ENCODE peak calls at places on chromosome 13, in seven cellular contexts. B, L, H, S, C, U and I are unnamed samples.

GRCh38 chr13:110347535-110348308 is 40.6 kb downstream of the COL4A2 start:
- DNase-seq in B (peak), L (no peak), H (no peak), S (no peak), C (no peak), U (no peak), I (no peak)

GRCh38 chr13:31200636-31200970 is 828 bp downstream of the B3GLCT start:
- DNase-seq in B (peak), L (peak), H (no peak), S (peak), C (no peak), U (peak), I (peak)

GRCh38 chr13:80979035-80979641 is 638.2 kb upstream of the SPRY2 start:
- DNase-seq in B (peak), L (peak), H (no peak), S (peak), C (no peak), U (no peak), I (peak)

GRCh38 chr13:22744688-22745452 is 435.9 kb upstream of the SGCG start:
- DNase-seq in B (no peak), L (no peak), H (no peak), S (no peak), C (no peak), U (no peak), I (no peak)

GRCh38 chr13:105213512-105213911 is 1322.0 kb downstream of the EFNB2 start:
- DNase-seq in B (no peak), L (no peak), H (no peak), S (no peak), C (no peak), U (no peak), I (no peak)

GRCh38 chr13:114309806-114310410 is 4.4 kb upstream of the CHAMP1 start:
- DNase-seq in B (no peak), L (no peak), H (no peak), S (no peak), C (no peak), U (peak), I (no peak)

GRCh38 chr13:43411741-43412140 is 375.0 kb downstream of the ENOX1 start:
- DNase-seq in B (no peak), L (no peak), H (no peak), S (peak), C (no peak), U (no peak), I (no peak)

GRCh38 chr13:74134777-74135305 is 637 bp upstream of the KLF12 start:
- DNase-seq in B (peak), L (no peak), H (peak), S (peak), C (peak), U (peak), I (peak)

GRCh38 chr13:99468971-99469545 is 32.2 kb upstream of the TM9SF2 start:
- DNase-seq in B (no peak), L (no peak), H (no peak), S (no peak), C (no peak), U (no peak), I (no peak)

GRCh38 chr13:99655351-99656091 is 154.2 kb downstream of the TM9SF2 start:
- DNase-seq in B (peak), L (no peak), H (no peak), S (no peak), C (no peak), U (no peak), I (no peak)

GRCh38 chr13:24075137-24075975 is 85.2 kb upstream of the SPATA13 start:
- DNase-seq in B (no peak), L (no peak), H (no peak), S (no peak), C (no peak), U (no peak), I (no peak)

GRCh38 chr13:50512602-50513527 is 330.6 kb downstream of the DLEU7 start:
- DNase-seq in B (peak), L (peak), H (peak), S (peak), C (peak), U (no peak), I (peak)

GRCh38 chr13:97228850-97229521 is 6.9 kb downstream of the MBNL2 start:
- DNase-seq in B (peak), L (no peak), H (no peak), S (no peak), C (no peak), U (no peak), I (no peak)

GRCh38 chr13:60326273-60326672 is 70.7 kb upstream of the TDRD3 start:
- DNase-seq in B (no peak), L (no peak), H (no peak), S (no peak), C (no peak), U (no peak), I (no peak)

GRCh38 chr13:96238241-96238640 is 148.3 kb downstream of the HS6ST3 start:
- DNase-seq in B (no peak), L (no peak), H (no peak), S (no peak), C (no peak), U (no peak), I (no peak)

GRCh38 chr13:76414320-76414719 is 471.9 kb downstream of the KCTD12 start:
- DNase-seq in B (no peak), L (no peak), H (no peak), S (no peak), C (no peak), U (no peak), I (no peak)

GRCh38 chr13:98419786-98420559 is 156.9 kb downstream of the STK24 start:
- DNase-seq in B (no peak), L (no peak), H (no peak), S (no peak), C (no peak), U (no peak), I (no peak)

GRCh38 chr13:32824671-32825070 is 191.6 kb upstream of the KL start:
- DNase-seq in B (peak), L (no peak), H (no peak), S (no peak), C (no peak), U (no peak), I (no peak)

GRCh38 chr13:99301913-99302636 is 5.1 kb downstream of the GPR183 start:
- DNase-seq in B (no peak), L (no peak), H (no peak), S (no peak), C (no peak), U (no peak), I (no peak)

GRCh38 chr13:27666951-27667350 is 45.3 kb downstream of the POLR1D start:
- DNase-seq in B (no peak), L (no peak), H (no peak), S (no peak), C (no peak), U (no peak), I (no peak)

GRCh38 chr13:47858678-47859050 is 142.4 kb downstream of the SUCLA2 start:
- DNase-seq in B (peak), L (no peak), H (no peak), S (no peak), C (no peak), U (no peak), I (no peak)

GRCh38 chr13:86282450-86282849 is 483.2 kb upstream of the SLITRK6 start:
- DNase-seq in B (no peak), L (no peak), H (no peak), S (no peak), C (no peak), U (no peak), I (no peak)

GRCh38 chr13:31968473-31968872 is 63.1 kb upstream of the FRY start:
- DNase-seq in B (no peak), L (peak), H (no peak), S (no peak), C (no peak), U (no peak), I (no peak)

GRCh38 chr13:26011996-26012688 is 39.7 kb downstream of the SHISA2 start:
- DNase-seq in B (no peak), L (no peak), H (no peak), S (no peak), C (no peak), U (no peak), I (peak)

GRCh38 chr13:103291693-103292572 is 225.7 kb upstream of the SLC10A2 start:
- DNase-seq in B (no peak), L (no peak), H (no peak), S (no peak), C (no peak), U (no peak), I (no peak)

GRCh38 chr13:30192320-30193093 is 114.8 kb downstream of the KATNAL1 start:
- DNase-seq in B (no peak), L (no peak), H (no peak), S (no peak), C (no peak), U (no peak), I (no peak)

GRCh38 chr13:21997726-21998125 is 326.9 kb downstream of the FGF9 start:
- DNase-seq in B (no peak), L (no peak), H (no peak), S (peak), C (no peak), U (no peak), I (no peak)

GRCh38 chr13:38951525-38952313 is 38.9 kb downstream of the STOML3 start:
- DNase-seq in B (no peak), L (no peak), H (no peak), S (no peak), C (no peak), U (no peak), I (no peak)

GRCh38 chr13:42102961-42103688 is 54.7 kb downstream of the DGKH start:
- DNase-seq in B (no peak), L (no peak), H (no peak), S (no peak), C (no peak), U (no peak), I (no peak)

GRCh38 chr13:75550159-75550567 is 572 bp downstream of the UCHL3 start:
- DNase-seq in B (peak), L (no peak), H (no peak), S (peak), C (no peak), U (no peak), I (peak)

GRCh38 chr13:66780814-66781213 is 449.3 kb downstream of the PCDH9 start:
- DNase-seq in B (peak), L (no peak), H (no peak), S (no peak), C (no peak), U (no peak), I (no peak)